ENCODE peak calls at places on chromosomes 11 and 22, in nine cellular contexts. M is breast epithelium, S is HCT116, C is A549, O is body of pancreas, X is heart left ventricle, H is spleen, F is vagina, W is prostate gland. G is an unnamed sample. For H3K4me1, the result is how much of the 10 kb centered on the place peaks cover.

GRCh38 chr22:50011447-50012200 is 941 bp downstream of the IL17REL start:
- DNase-seq in M (no peak), S (no peak), C (no peak), O (no peak), X (no peak), H (no peak), F (no peak), W (no peak), G (no peak)

GRCh38 chr22:45885941-45886395 is 91.0 kb downstream of the WNT7B start:
- DNase-seq in M (no peak), S (no peak), C (no peak), O (peak), X (peak), H (peak), F (no peak), W (no peak), G (no peak)

GRCh38 chr22:39592104-39593060 is 21.8 kb downstream of the CACNA1I start:
- DNase-seq in M (peak), S (peak), C (peak), O (peak), X (no peak), H (no peak), F (no peak), W (peak), G (peak)

GRCh38 chr11:128585498-128586238 is 1.7 kb downstream of the ETS1 start:
- DNase-seq in M (no peak), S (no peak), C (no peak), O (no peak), X (no peak), H (no peak), F (no peak), W (no peak), G (no peak)

GRCh38 chr11:58628446-58628845 is 6.0 kb downstream of the CNTF start:
- DNase-seq in M (no peak), S (no peak), C (no peak), O (peak), X (peak), H (no peak), F (no peak), W (no peak), G (no peak)

GRCh38 chr11:78770931-78771330 is 196.3 kb upstream of the NARS2 start:
- DNase-seq in M (no peak), S (no peak), C (no peak), O (no peak), X (no peak), H (no peak), F (no peak), W (no peak), G (no peak)

GRCh38 chr22:45314789-45315188 is 5.1 kb downstream of the FAM118A start:
- DNase-seq in M (no peak), S (no peak), C (no peak), O (no peak), X (no peak), H (no peak), F (no peak), W (no peak), G (no peak)

GRCh38 chr11:61082161-61082870 is 20.0 kb upstream of the CD5 start:
- DNase-seq in M (no peak), S (no peak), C (no peak), O (no peak), X (no peak), H (no peak), F (no peak), W (no peak), G (no peak)

GRCh38 chr11:96306933-96307747 is 35.9 kb downstream of the MAML2 start:
- DNase-seq in M (peak), S (peak), C (peak), O (peak), X (no peak), H (no peak), F (no peak), W (peak), G (peak)

GRCh38 chr11:2760196-2760871 is 60.5 kb upstream of the KCNQ1OT1 start:
- DNase-seq in M (peak), S (no peak), C (no peak), O (peak), X (peak), H (peak), F (peak), W (no peak), G (peak)

GRCh38 chr22:31830721-31831070 is 76.9 kb downstream of the DEPDC5 start:
- DNase-seq in M (no peak), S (no peak), C (no peak), O (no peak), X (no peak), H (no peak), F (no peak), W (no peak), G (no peak)

GRCh38 chr11:17572359-17572690 is 25.3 kb downstream of the OTOG start:
- DNase-seq in M (peak), S (no peak), C (no peak), O (no peak), X (no peak), H (peak), F (peak), W (no peak), G (no peak)

GRCh38 chr11:8232414-8232813 is 31.3 kb downstream of the LMO1 start:
- DNase-seq in M (no peak), S (no peak), C (no peak), O (no peak), X (no peak), H (peak), F (no peak), W (no peak), G (no peak)

GRCh38 chr11:10413268-10413667 is 41.8 kb upstream of the AMPD3 start:
- DNase-seq in M (no peak), S (peak), C (peak), O (no peak), X (no peak), H (peak), F (no peak), W (no peak), G (no peak)

GRCh38 chr11:59550842-59551650 is 39.7 kb downstream of the OR4D9 start:
- DNase-seq in M (peak), S (peak), C (peak), O (peak), X (peak), H (peak), F (no peak), W (peak), G (peak)

GRCh38 chr22:47696776-47697175 is 934.3 kb downstream of the TBC1D22A start:
- DNase-seq in M (no peak), S (no peak), C (no peak), O (no peak), X (no peak), H (no peak), F (peak), W (no peak), G (no peak)

GRCh38 chr11:118068206-118068944 is 8.5 kb upstream of the TMPRSS4 start:
- DNase-seq in M (no peak), S (no peak), C (no peak), O (no peak), X (no peak), H (no peak), F (no peak), W (no peak), G (no peak)

GRCh38 chr11:20208622-20209090 is 48.4 kb upstream of the DBX1 start:
- DNase-seq in M (no peak), S (no peak), C (no peak), O (no peak), X (no peak), H (no peak), F (no peak), W (no peak), G (no peak)

GRCh38 chr11:11724994-11725393 is 103.2 kb upstream of the GALNT18 start:
- DNase-seq in M (no peak), S (no peak), C (no peak), O (no peak), X (no peak), H (no peak), F (peak), W (no peak), G (no peak)

GRCh38 chr11:83691387-83692088 is 405.4 kb upstream of the CCDC90B start:
- DNase-seq in M (no peak), S (no peak), C (no peak), O (peak), X (no peak), H (no peak), F (no peak), W (peak), G (no peak)

GRCh38 chr11:56577621-56578020 is at the start of gene OR5M10:
- DNase-seq in M (no peak), S (no peak), C (no peak), O (no peak), X (no peak), H (no peak), F (no peak), W (no peak), G (no peak)

GRCh38 chr11:133816146-133816545 is 29.2 kb downstream of the SPATA19 start:
- DNase-seq in M (no peak), S (no peak), C (no peak), O (no peak), X (no peak), H (no peak), F (no peak), W (no peak), G (no peak)

GRCh38 chr11:121895919-121896318 is 220.1 kb downstream of the BLID start:
- DNase-seq in M (no peak), S (no peak), C (no peak), O (no peak), X (no peak), H (no peak), F (no peak), W (no peak), G (no peak)

GRCh38 chr11:100625041-100625440 is 62.0 kb upstream of the ARHGAP42 start:
- DNase-seq in M (no peak), S (no peak), C (no peak), O (no peak), X (no peak), H (no peak), F (no peak), W (no peak), G (no peak)

GRCh38 chr11:57982763-57983162 is 40.9 kb upstream of the OR9Q1 start:
- DNase-seq in M (no peak), S (no peak), C (no peak), O (no peak), X (no peak), H (no peak), F (no peak), W (no peak), G (no peak)

GRCh38 chr11:71447791-71448256 is 369 bp downstream of the DHCR7 start:
- DNase-seq in M (no peak), S (no peak), C (no peak), O (peak), X (no peak), H (peak), F (no peak), W (no peak), G (no peak)

GRCh38 chr22:28981818-28982499 is 79.7 kb downstream of the C22orf31 start:
- DNase-seq in M (no peak), S (no peak), C (peak), O (no peak), X (no peak), H (no peak), F (no peak), W (no peak), G (no peak)

GRCh38 chr11:11525283-11525682 is 96.5 kb downstream of the GALNT18 start:
- DNase-seq in M (no peak), S (no peak), C (no peak), O (no peak), X (no peak), H (no peak), F (no peak), W (no peak), G (no peak)

GRCh38 chr11:43504316-43504950 is 145.7 kb downstream of the TTC17 start:
- DNase-seq in M (no peak), S (peak), C (peak), O (peak), X (no peak), H (no peak), F (no peak), W (no peak), G (peak)

GRCh38 chr11:6259638-6260019 is at the start of gene CCKBR:
- DNase-seq in M (no peak), S (no peak), C (no peak), O (peak), X (no peak), H (peak), F (no peak), W (no peak), G (no peak)

GRCh38 chr11:61736310-61736709 is 16.1 kb upstream of the MYRF start:
- DNase-seq in M (no peak), S (no peak), C (no peak), O (no peak), X (no peak), H (no peak), F (no peak), W (no peak), G (no peak)

GRCh38 chr11:35677904-35678303 is 15.3 kb downstream of the TRIM44 start:
- DNase-seq in M (no peak), S (no peak), C (no peak), O (no peak), X (no peak), H (no peak), F (no peak), W (no peak), G (no peak)

GRCh38 chr11:1073261-1073724 is 1.4 kb upstream of the MUC2 start:
- DNase-seq in M (peak), S (peak), C (peak), O (peak), X (peak), H (peak), F (no peak), W (peak), G (peak)

GRCh38 chr11:120735035-120735434 is 223.5 kb downstream of the GRIK4 start:
- DNase-seq in M (no peak), S (no peak), C (no peak), O (no peak), X (no peak), H (no peak), F (no peak), W (no peak), G (no peak)

GRCh38 chr11:68324241-68324640 is 11.8 kb downstream of the LRP5 start:
- DNase-seq in M (no peak), S (no peak), C (no peak), O (no peak), X (no peak), H (no peak), F (no peak), W (no peak), G (no peak)

GRCh38 chr22:50529416-50530279 is at the start of gene TYMP:
- DNase-seq in M (no peak), S (no peak), C (no peak), O (peak), X (peak), H (no peak), F (no peak), W (peak), G (no peak)

GRCh38 chr11:114060402-114061052 is 1.0 kb downstream of the ZBTB16 start:
- DNase-seq in M (no peak), S (no peak), C (no peak), O (peak), X (peak), H (peak), F (no peak), W (no peak), G (peak)
- TF ChIP-seq POLR2A in M (no peak), S (no peak), C (no peak), O (peak), X (no peak), H (no peak), F (no peak), W (peak), G (peak)

GRCh38 chr11:77073328-77074001 is 6.7 kb downstream of the CAPN5 start:
- DNase-seq in M (peak), S (peak), C (peak), O (peak), X (peak), H (peak), F (no peak), W (peak), G (peak)
- H3K4me1 ChIP-seq in M (under half), S (under half), C (under half), O (under half), X (under half), H (under half), F (under half), W (under half), G (under half)

GRCh38 chr11:87081358-87081757 is 43.6 kb downstream of the TMEM135 start:
- DNase-seq in M (no peak), S (no peak), C (no peak), O (no peak), X (no peak), H (no peak), F (no peak), W (no peak), G (no peak)
- H3K4me3 ChIP-seq in M (no peak), S (no peak), C (no peak), O (no peak), X (peak), H (no peak), F (no peak), W (no peak), G (no peak)

DNA sequence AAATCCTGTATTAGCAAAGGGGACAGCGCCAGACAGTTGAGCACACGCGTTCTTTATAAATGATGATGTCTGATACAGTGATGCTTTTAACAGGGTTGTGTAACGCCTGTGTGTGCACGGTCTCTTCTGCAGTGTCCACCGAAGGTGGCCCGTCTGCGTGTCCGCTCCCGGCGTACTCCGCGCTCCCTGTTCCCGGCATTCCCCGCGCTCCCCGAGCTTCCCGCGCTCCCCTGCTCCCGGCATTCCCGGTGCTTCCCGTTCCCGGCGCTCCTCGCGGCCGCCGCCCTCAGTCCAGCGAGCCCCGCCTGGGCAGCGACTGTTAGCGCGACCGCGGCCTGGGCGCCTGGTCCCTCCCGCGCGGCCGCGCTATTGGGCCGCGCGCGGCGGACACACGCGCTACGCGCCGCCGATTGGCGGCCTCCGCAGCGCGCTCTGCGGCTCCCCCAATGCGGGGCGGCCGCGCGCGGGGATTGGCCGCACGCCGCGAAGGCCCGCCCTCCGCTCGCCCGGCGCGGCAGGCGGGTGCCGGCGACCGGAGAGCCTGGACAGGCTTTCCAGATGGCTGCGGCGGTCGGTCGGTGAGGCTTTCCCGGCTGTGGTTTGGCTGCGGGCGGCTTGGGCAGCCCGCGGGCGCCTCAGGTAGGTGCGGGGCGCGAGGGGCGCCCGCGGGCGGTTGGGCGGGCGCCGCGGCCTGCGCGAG is at the start of gene DGCR8:
- DNase-seq in M (peak), S (peak), C (peak), O (peak), X (peak), H (peak), F (no peak), W (peak), G (peak)
- TF ChIP-seq POLR2A in M (no peak), S (peak), C (peak), O (peak), X (no peak), H (no peak), F (no peak), W (peak), G (peak)

GRCh38 chr11:119686483-119686882 is 42.5 kb downstream of the NECTIN1 start:
- DNase-seq in M (no peak), S (no peak), C (no peak), O (no peak), X (no peak), H (no peak), F (no peak), W (peak), G (no peak)
- H3K4me1 ChIP-seq in M (under half), S (under half), C (under half), O (under half), X (under half), H (under half), F (half or more), W (under half), G (under half)